ENCODE peak calls at places on chromosome 6, in eight cellular contexts. One of them, this sample, is unnamed. For H3K36me3, the result is how much of the 10 kb centered on the place peaks cover.

GRCh38 chr6:107741191-107741680 is 82.9 kb downstream of the SCML4 start:
- DNase-seq in transverse colon: no peak
- DNase-seq in endothelial cell of umbilical vein: no peak
- DNase-seq in upper lobe of left lung: no peak
- DNase-seq in GM23338: no peak
- DNase-seq in sigmoid colon: no peak
- DNase-seq in stomach: no peak
- DNase-seq in K562: no peak
- DNase-seq in this sample: no peak

GRCh38 chr6:132919476-132919875 is 105.1 kb downstream of the RPS12 start:
- DNase-seq in transverse colon: peak
- DNase-seq in endothelial cell of umbilical vein: peak
- DNase-seq in upper lobe of left lung: no peak
- DNase-seq in GM23338: peak
- DNase-seq in sigmoid colon: peak
- DNase-seq in stomach: peak
- DNase-seq in K562: no peak
- DNase-seq in this sample: peak

GRCh38 chr6:13407709-13408695 is 79.4 kb downstream of the GFOD1 start:
- DNase-seq in transverse colon: no peak
- DNase-seq in endothelial cell of umbilical vein: no peak
- DNase-seq in upper lobe of left lung: no peak
- DNase-seq in GM23338: no peak
- DNase-seq in sigmoid colon: no peak
- DNase-seq in stomach: peak
- DNase-seq in K562: peak
- DNase-seq in this sample: peak

GRCh38 chr6:42059743-42060142 is 9.4 kb downstream of the TAF8 start:
- DNase-seq in transverse colon: no peak
- DNase-seq in endothelial cell of umbilical vein: no peak
- DNase-seq in upper lobe of left lung: no peak
- DNase-seq in GM23338: no peak
- DNase-seq in sigmoid colon: no peak
- DNase-seq in stomach: no peak
- DNase-seq in K562: no peak
- DNase-seq in this sample: no peak

GRCh38 chr6:170129691-170130171 is 161.1 kb downstream of the DLL1 start:
- DNase-seq in transverse colon: peak
- DNase-seq in endothelial cell of umbilical vein: no peak
- DNase-seq in upper lobe of left lung: peak
- DNase-seq in GM23338: no peak
- DNase-seq in sigmoid colon: peak
- DNase-seq in stomach: peak
- DNase-seq in K562: no peak
- DNase-seq in this sample: peak

GRCh38 chr6:116476021-116476678 is 15.0 kb downstream of the CALHM6 start:
- DNase-seq in transverse colon: peak
- DNase-seq in endothelial cell of umbilical vein: no peak
- DNase-seq in upper lobe of left lung: no peak
- DNase-seq in GM23338: no peak
- DNase-seq in sigmoid colon: no peak
- DNase-seq in stomach: no peak
- DNase-seq in K562: no peak
- DNase-seq in this sample: no peak

GRCh38 chr6:120735641-120736040 is 598.6 kb downstream of the TBC1D32 start:
- DNase-seq in transverse colon: no peak
- DNase-seq in endothelial cell of umbilical vein: no peak
- DNase-seq in upper lobe of left lung: no peak
- DNase-seq in GM23338: no peak
- DNase-seq in sigmoid colon: no peak
- DNase-seq in stomach: no peak
- DNase-seq in K562: no peak
- DNase-seq in this sample: no peak

GRCh38 chr6:41638801-41639555 is 710 bp downstream of the MDFI start:
- DNase-seq in transverse colon: no peak
- DNase-seq in endothelial cell of umbilical vein: peak
- DNase-seq in upper lobe of left lung: peak
- DNase-seq in GM23338: peak
- DNase-seq in sigmoid colon: peak
- DNase-seq in stomach: no peak
- DNase-seq in K562: no peak
- DNase-seq in this sample: peak

GRCh38 chr6:5497896-5498578 is 236.7 kb downstream of the FARS2 start:
- DNase-seq in transverse colon: no peak
- DNase-seq in endothelial cell of umbilical vein: peak
- DNase-seq in upper lobe of left lung: no peak
- DNase-seq in GM23338: no peak
- DNase-seq in sigmoid colon: no peak
- DNase-seq in stomach: no peak
- DNase-seq in K562: no peak
- DNase-seq in this sample: no peak

GRCh38 chr6:44655368-44656342 is 268.1 kb downstream of the CDC5L start:
- DNase-seq in transverse colon: peak
- DNase-seq in endothelial cell of umbilical vein: peak
- DNase-seq in upper lobe of left lung: peak
- DNase-seq in GM23338: peak
- DNase-seq in sigmoid colon: peak
- DNase-seq in stomach: peak
- DNase-seq in K562: peak
- DNase-seq in this sample: peak

GRCh38 chr6:40473026-40473425 is 114.1 kb downstream of the LRFN2 start:
- DNase-seq in transverse colon: no peak
- DNase-seq in endothelial cell of umbilical vein: no peak
- DNase-seq in upper lobe of left lung: no peak
- DNase-seq in GM23338: no peak
- DNase-seq in sigmoid colon: no peak
- DNase-seq in stomach: no peak
- DNase-seq in K562: no peak
- DNase-seq in this sample: no peak

GRCh38 chr6:163324928-163325784 is 89.4 kb upstream of the QKI start:
- DNase-seq in transverse colon: no peak
- DNase-seq in endothelial cell of umbilical vein: peak
- DNase-seq in upper lobe of left lung: no peak
- DNase-seq in GM23338: no peak
- DNase-seq in sigmoid colon: peak
- DNase-seq in stomach: peak
- DNase-seq in K562: no peak
- DNase-seq in this sample: no peak

GRCh38 chr6:156279306-156279969 is 497.7 kb upstream of the ARID1B start:
- DNase-seq in transverse colon: peak
- DNase-seq in endothelial cell of umbilical vein: peak
- DNase-seq in upper lobe of left lung: no peak
- DNase-seq in GM23338: no peak
- DNase-seq in sigmoid colon: no peak
- DNase-seq in stomach: no peak
- DNase-seq in K562: no peak
- DNase-seq in this sample: no peak

GRCh38 chr6:48826884-48827701 is 636.0 kb downstream of the MMUT start:
- DNase-seq in transverse colon: peak
- DNase-seq in endothelial cell of umbilical vein: peak
- DNase-seq in upper lobe of left lung: no peak
- DNase-seq in GM23338: no peak
- DNase-seq in sigmoid colon: no peak
- DNase-seq in stomach: peak
- DNase-seq in K562: no peak
- DNase-seq in this sample: no peak

GRCh38 chr6:7636151-7636550 is 46.2 kb downstream of the SNRNP48 start:
- DNase-seq in transverse colon: no peak
- DNase-seq in endothelial cell of umbilical vein: no peak
- DNase-seq in upper lobe of left lung: no peak
- DNase-seq in GM23338: no peak
- DNase-seq in sigmoid colon: no peak
- DNase-seq in stomach: no peak
- DNase-seq in K562: no peak
- DNase-seq in this sample: no peak

GRCh38 chr6:147508871-147509608 is 550 bp downstream of the SAMD5 start:
- DNase-seq in transverse colon: peak
- DNase-seq in endothelial cell of umbilical vein: peak
- DNase-seq in upper lobe of left lung: peak
- DNase-seq in GM23338: peak
- DNase-seq in sigmoid colon: no peak
- DNase-seq in stomach: no peak
- DNase-seq in K562: peak
- DNase-seq in this sample: no peak

GRCh38 chr6:44411141-44411540 is 23.6 kb downstream of the CDC5L start:
- DNase-seq in transverse colon: no peak
- DNase-seq in endothelial cell of umbilical vein: peak
- DNase-seq in upper lobe of left lung: no peak
- DNase-seq in GM23338: no peak
- DNase-seq in sigmoid colon: no peak
- DNase-seq in stomach: no peak
- DNase-seq in K562: no peak
- DNase-seq in this sample: no peak

GRCh38 chr6:156890627-156891300 is 113.6 kb downstream of the ARID1B start:
- DNase-seq in transverse colon: no peak
- DNase-seq in endothelial cell of umbilical vein: no peak
- DNase-seq in upper lobe of left lung: no peak
- DNase-seq in GM23338: no peak
- DNase-seq in sigmoid colon: no peak
- DNase-seq in stomach: no peak
- DNase-seq in K562: no peak
- DNase-seq in this sample: no peak

GRCh38 chr6:150599199-150600002 is at the start of gene PLEKHG1:
- DNase-seq in transverse colon: peak
- DNase-seq in endothelial cell of umbilical vein: peak
- DNase-seq in upper lobe of left lung: peak
- DNase-seq in GM23338: peak
- DNase-seq in sigmoid colon: peak
- DNase-seq in stomach: peak
- DNase-seq in K562: peak
- DNase-seq in this sample: peak
- TF ChIP-seq POLR2AphosphoS5 in transverse colon: no peak
- TF ChIP-seq POLR2AphosphoS5 in endothelial cell of umbilical vein: peak
- TF ChIP-seq POLR2AphosphoS5 in upper lobe of left lung: peak
- TF ChIP-seq POLR2AphosphoS5 in GM23338: no peak
- TF ChIP-seq POLR2AphosphoS5 in sigmoid colon: no peak
- TF ChIP-seq POLR2AphosphoS5 in stomach: peak
- TF ChIP-seq POLR2AphosphoS5 in K562: no peak
- TF ChIP-seq POLR2AphosphoS5 in this sample: no peak

GRCh38 chr6:15484115-15484514 is 178.7 kb downstream of the DTNBP1 start:
- DNase-seq in transverse colon: no peak
- DNase-seq in endothelial cell of umbilical vein: no peak
- DNase-seq in upper lobe of left lung: no peak
- DNase-seq in GM23338: no peak
- DNase-seq in sigmoid colon: no peak
- DNase-seq in stomach: no peak
- DNase-seq in K562: no peak
- DNase-seq in this sample: no peak
- H3K27ac ChIP-seq in transverse colon: no peak
- H3K27ac ChIP-seq in endothelial cell of umbilical vein: no peak
- H3K27ac ChIP-seq in upper lobe of left lung: no peak
- H3K27ac ChIP-seq in GM23338: peak
- H3K27ac ChIP-seq in sigmoid colon: no peak
- H3K27ac ChIP-seq in stomach: no peak
- H3K27ac ChIP-seq in K562: no peak
- H3K27ac ChIP-seq in this sample: no peak

DNA sequence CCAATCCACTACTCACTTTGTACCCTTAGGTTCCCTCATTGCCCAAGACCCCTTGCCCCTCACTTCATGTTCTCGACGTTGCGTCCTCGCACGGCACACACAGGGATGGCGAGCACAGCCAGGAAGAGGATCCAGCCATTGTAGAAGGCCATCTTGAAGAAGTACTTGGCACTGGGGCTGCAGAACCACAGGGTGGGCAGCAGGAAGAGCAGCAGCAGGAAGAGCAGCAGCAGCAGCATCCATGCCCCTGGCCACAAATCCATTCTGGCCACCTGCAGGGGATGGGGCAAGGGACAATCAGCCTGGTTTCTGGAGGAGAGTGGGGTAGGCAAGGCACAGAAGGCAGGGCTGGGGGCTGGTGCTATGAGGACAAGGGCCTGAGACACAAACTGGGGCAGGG is 4.7 kb downstream of the AGPAT1 start:
- DNase-seq in transverse colon: no peak
- DNase-seq in endothelial cell of umbilical vein: no peak
- DNase-seq in upper lobe of left lung: no peak
- DNase-seq in GM23338: no peak
- DNase-seq in sigmoid colon: no peak
- DNase-seq in stomach: no peak
- DNase-seq in K562: no peak
- DNase-seq in this sample: no peak
- H3K36me3 ChIP-seq in transverse colon: under half
- H3K36me3 ChIP-seq in endothelial cell of umbilical vein: under half
- H3K36me3 ChIP-seq in upper lobe of left lung: under half
- H3K36me3 ChIP-seq in GM23338: under half
- H3K36me3 ChIP-seq in sigmoid colon: under half
- H3K36me3 ChIP-seq in stomach: half or more
- H3K36me3 ChIP-seq in K562: half or more
- H3K36me3 ChIP-seq in this sample: under half

GRCh38 chr6:31418251-31418650 is 14.9 kb downstream of the MICA start:
- DNase-seq in transverse colon: no peak
- DNase-seq in endothelial cell of umbilical vein: no peak
- DNase-seq in upper lobe of left lung: no peak
- DNase-seq in GM23338: no peak
- DNase-seq in sigmoid colon: no peak
- DNase-seq in stomach: no peak
- DNase-seq in K562: no peak
- DNase-seq in this sample: no peak

GRCh38 chr6:31420546-31420945 is 17.2 kb downstream of the MICA start:
- DNase-seq in transverse colon: no peak
- DNase-seq in endothelial cell of umbilical vein: no peak
- DNase-seq in upper lobe of left lung: no peak
- DNase-seq in GM23338: no peak
- DNase-seq in sigmoid colon: no peak
- DNase-seq in stomach: no peak
- DNase-seq in K562: no peak
- DNase-seq in this sample: no peak

GRCh38 chr6:31422587-31422986 is 19.2 kb downstream of the MICA start:
- DNase-seq in transverse colon: no peak
- DNase-seq in endothelial cell of umbilical vein: no peak
- DNase-seq in upper lobe of left lung: no peak
- DNase-seq in GM23338: no peak
- DNase-seq in sigmoid colon: no peak
- DNase-seq in stomach: no peak
- DNase-seq in K562: no peak
- DNase-seq in this sample: no peak

GRCh38 chr6:31416394-31417014 is 13.1 kb downstream of the MICA start:
- DNase-seq in transverse colon: no peak
- DNase-seq in endothelial cell of umbilical vein: no peak
- DNase-seq in upper lobe of left lung: no peak
- DNase-seq in GM23338: no peak
- DNase-seq in sigmoid colon: no peak
- DNase-seq in stomach: no peak
- DNase-seq in K562: no peak
- DNase-seq in this sample: no peak

DNA sequence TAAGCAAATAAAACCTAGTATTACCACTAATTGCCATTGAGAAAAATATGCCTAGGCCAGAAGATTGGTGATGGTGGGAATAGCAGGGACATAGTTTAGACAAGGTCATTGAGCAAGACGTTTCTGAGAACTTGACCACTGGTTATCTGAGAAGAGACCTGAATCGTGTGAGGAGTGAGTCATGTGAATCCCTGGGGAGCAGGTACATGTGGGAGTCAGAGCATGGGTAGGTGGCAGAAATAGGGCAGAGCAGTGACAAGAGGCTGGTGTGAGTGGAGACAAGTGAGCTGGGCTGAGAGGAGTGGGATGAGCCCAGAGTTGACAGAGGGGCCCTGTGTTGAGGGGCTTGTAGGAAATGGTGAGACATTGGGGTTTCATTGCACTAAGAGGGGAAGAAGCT is 16.4 kb downstream of the MICA start:
- DNase-seq in transverse colon: no peak
- DNase-seq in endothelial cell of umbilical vein: no peak
- DNase-seq in upper lobe of left lung: no peak
- DNase-seq in GM23338: no peak
- DNase-seq in sigmoid colon: no peak
- DNase-seq in stomach: no peak
- DNase-seq in K562: no peak
- DNase-seq in this sample: no peak
- TF ChIP-seq POLR2AphosphoS5 in transverse colon: no peak
- TF ChIP-seq POLR2AphosphoS5 in endothelial cell of umbilical vein: no peak
- TF ChIP-seq POLR2AphosphoS5 in upper lobe of left lung: no peak
- TF ChIP-seq POLR2AphosphoS5 in GM23338: no peak
- TF ChIP-seq POLR2AphosphoS5 in sigmoid colon: peak
- TF ChIP-seq POLR2AphosphoS5 in stomach: no peak
- TF ChIP-seq POLR2AphosphoS5 in K562: no peak
- TF ChIP-seq POLR2AphosphoS5 in this sample: no peak

This sample was measured in breast epithelium.